ENCODE peak calls at places on chromosomes 7 and 10, in four cellular contexts. K is fibroblast of lung; S is CD8-positive, alpha-beta memory T cell; L is HCT116. H is an unnamed sample.

GRCh38 chr10:93495654-93496321 is 624 bp upstream of the CEP55 start:
- DNase-seq in S (peak; percentile 46), K (peak; percentile 48), L (no peak), H (peak; percentile 7)

GRCh38 chr10:110444009-110444347 is 53.7 kb upstream of the DUSP5 start:
- DNase-seq in S (no peak), L (no peak), K (no peak), H (no peak)

GRCh38 chr7:833601-834258 is 1.5 kb downstream of the SUN1 start:
- DNase-seq in L (no peak), K (no peak), S (no peak), H (no peak)

GRCh38 chr7:52944916-52945315 is 90.5 kb upstream of the POM121L12 start:
- DNase-seq in S (no peak), K (no peak), L (no peak), H (no peak)

GRCh38 chr7:12647364-12648219 is 39.8 kb upstream of the ARL4A start:
- DNase-seq in L (peak; percentile 80), S (no peak), K (peak; percentile 65), H (no peak)

GRCh38 chr7:71615017-71615416 is 483.1 kb downstream of the GALNT17 start:
- DNase-seq in L (no peak), S (no peak), K (no peak), H (no peak)

GRCh38 chr10:73218466-73219191 is 28.4 kb downstream of the DNAJC9 start:
- DNase-seq in L (peak; percentile 19), S (no peak), K (peak; percentile 27), H (no peak)

GRCh38 chr10:33216661-33217427 is 117.6 kb downstream of the NRP1 start:
- DNase-seq in K (no peak), S (no peak), L (no peak), H (no peak)

GRCh38 chr7:98078197-98078870 is 28.3 kb upstream of the LMTK2 start:
- DNase-seq in L (no peak), S (no peak), K (no peak), H (no peak)

GRCh38 chr7:141663081-141663510 is 38.9 kb downstream of the DENND11 start:
- DNase-seq in K (no peak), S (no peak), L (no peak), H (no peak)

GRCh38 chr7:13992621-13992982 is 3.1 kb upstream of the ETV1 start:
- DNase-seq in S (no peak), L (no peak), K (no peak), H (no peak)

GRCh38 chr10:13349776-13350274 is 1.7 kb upstream of the SEPHS1 start:
- DNase-seq in S (no peak), L (no peak), K (peak; percentile 48), H (no peak)

GRCh38 chr7:152107945-152108344 is 82.5 kb downstream of the GALNT11 start:
- DNase-seq in S (no peak), L (no peak), K (no peak), H (no peak)

GRCh38 chr10:70320751-70321150 is 36.9 kb upstream of the NPFFR1 start:
- DNase-seq in L (no peak), K (no peak), S (no peak), H (no peak)

GRCh38 chr7:82235710-82236109 is 207.9 kb downstream of the CACNA2D1 start:
- DNase-seq in S (no peak), K (no peak), L (no peak), H (no peak)

GRCh38 chr7:23247101-23247601 is 576 bp downstream of the GPNMB start:
- DNase-seq in S (no peak), L (no peak), K (no peak), H (no peak)

GRCh38 chr10:79298403-79299244 is 48.6 kb upstream of the PPIF start:
- DNase-seq in L (peak; percentile 53), K (peak; percentile 96), S (no peak), H (no peak)

GRCh38 chr7:101232141-101232821 is 5.3 kb downstream of the CLDN15 start:
- DNase-seq in S (no peak), L (no peak), K (no peak), H (no peak)

GRCh38 chr10:22346087-22346661 is 878 bp downstream of the SPAG6 start:
- DNase-seq in K (no peak), L (no peak), S (no peak), H (no peak)

GRCh38 chr10:78960316-78960800 is 108.4 kb upstream of the ZMIZ1 start:
- DNase-seq in S (no peak), L (no peak), K (peak; percentile 86), H (no peak)

GRCh38 chr7:107501593-107501992 is 31.7 kb downstream of the GPR22 start:
- DNase-seq in L (peak; percentile 26), S (no peak), K (peak; percentile 60), H (no peak)

GRCh38 chr7:130268463-130269317 is 2.0 kb downstream of the CPA2 start:
- DNase-seq in K (no peak), L (no peak), S (no peak), H (no peak)

GRCh38 chr7:30893357-30893756 is 18.3 kb upstream of the AQP1 start:
- DNase-seq in L (no peak), K (peak; percentile 78), S (no peak), H (no peak)

GRCh38 chr10:31315453-31315852 is 3.6 kb upstream of the ZEB1 start:
- DNase-seq in S (no peak), L (no peak), K (peak; percentile 61), H (no peak)

GRCh38 chr7:107972986-107973385 is 30.0 kb downstream of the LAMB1 start:
- DNase-seq in K (peak; percentile 51), L (no peak), S (no peak), H (no peak)

GRCh38 chr10:5449823-5450222 is 37.5 kb downstream of the NET1 start:
- DNase-seq in S (no peak), K (peak; percentile 70), L (no peak), H (no peak)

GRCh38 chr7:134546903-134547737 is 1.8 kb upstream of the AKR1B15 start:
- DNase-seq in S (peak; percentile 73), L (peak; percentile 56), K (peak; percentile 74), H (peak; percentile 46)

GRCh38 chr10:122357685-122358084 is 16.8 kb upstream of the PLEKHA1 start:
- DNase-seq in K (no peak), L (no peak), S (no peak), H (no peak)

GRCh38 chr7:69871213-69871885 is 273.1 kb downstream of the AUTS2 start:
- DNase-seq in L (no peak), K (peak; percentile 30), S (no peak), H (no peak)

GRCh38 chr7:110801502-110801901 is 289.4 kb upstream of the LRRN3 start:
- DNase-seq in S (no peak), K (no peak), L (no peak), H (no peak)

GRCh38 chr7:47386273-47386820 is 195.6 kb downstream of the TNS3 start:
- DNase-seq in L (no peak), S (no peak), K (no peak), H (no peak)

DNA sequence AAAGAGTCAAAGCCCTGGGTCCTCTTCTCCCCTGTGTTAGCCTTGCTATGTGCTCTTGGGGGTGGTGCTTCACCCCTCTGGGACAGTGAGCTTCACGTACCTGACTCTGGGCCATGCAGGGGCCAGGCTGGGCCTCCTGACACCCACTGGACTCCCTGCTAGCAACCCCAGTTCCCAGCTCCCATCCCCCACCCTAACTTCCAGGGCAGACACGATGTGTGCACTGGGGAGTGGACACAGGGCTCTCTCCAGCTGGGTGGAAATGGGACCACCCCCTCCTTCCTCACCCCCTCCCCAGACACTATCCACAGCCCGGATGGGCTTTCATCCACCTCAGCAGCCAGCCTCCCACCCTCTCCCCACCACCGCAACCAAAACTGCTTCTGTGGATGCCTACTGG is 113.0 kb upstream of the ZNF479 start:
- DNase-seq in L (no peak), S (no peak), K (no peak), H (no peak)
- H3K9me3 ChIP-seq in L (peaks cover under 1% of the 10 kb centered on the region), S (no peaks in the 10 kb centered on the region), K (no peaks in the 10 kb centered on the region), H (peaks cover 5% of the 10 kb centered on the region)

GRCh38 chr7:96244992-96245292 is 77.0 kb downstream of the SLC25A13 start:
- DNase-seq in K (no peak), S (no peak), L (no peak), H (no peak)
- H3K27ac ChIP-seq in K (no peak overlapping the region), S (no peak overlapping the region), L (no peak overlapping the region), H (no peak overlapping the region)

DNA sequence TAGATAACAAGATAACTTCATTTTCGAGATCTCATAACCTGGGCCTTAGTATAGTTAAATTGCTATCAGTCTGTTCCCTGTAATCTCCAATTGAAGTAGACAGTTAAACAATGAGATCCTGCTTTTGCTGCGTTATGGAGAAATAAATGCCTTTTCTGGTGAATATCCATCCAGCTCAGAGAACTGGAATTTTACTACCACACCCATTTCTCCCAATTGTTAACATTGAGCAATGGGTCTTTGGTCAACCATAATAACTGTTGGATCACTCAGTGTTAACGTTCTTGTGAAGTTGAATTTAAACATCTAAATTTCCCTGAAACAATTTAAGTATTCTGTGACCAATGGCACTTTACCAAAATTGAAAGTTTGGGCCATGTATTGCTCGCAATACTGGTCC is 3.0 kb downstream of the CALU start:
- DNase-seq in S (no peak), K (peak; percentile 91), L (no peak), H (no peak)
- H3K4me1 ChIP-seq in S (peaks cover 27% of the 10 kb centered on the region), K (peaks cover 17% of the 10 kb centered on the region), L (peaks cover 10% of the 10 kb centered on the region), H (peaks cover 14% of the 10 kb centered on the region)

GRCh38 chr10:11444531-11445228 is 166.8 kb downstream of the USP6NL start:
- DNase-seq in S (no peak), K (no peak), L (no peak), H (no peak)

GRCh38 chr10:11442001-11442773 is 169.3 kb downstream of the USP6NL start:
- DNase-seq in K (no peak), S (no peak), L (no peak), H (no peak)

GRCh38 chr10:11441151-11441535 is 170.3 kb downstream of the USP6NL start:
- DNase-seq in K (no peak), L (no peak), S (no peak), H (no peak)

GRCh38 chr10:11444148-11444516 is 167.3 kb downstream of the USP6NL start:
- DNase-seq in S (no peak), K (no peak), L (no peak), H (no peak)

GRCh38 chr10:11443468-11444147 is 167.8 kb downstream of the USP6NL start:
- DNase-seq in K (no peak), L (no peak), S (no peak), H (no peak)
- H3K9me3 ChIP-seq in K (no peaks in the 10 kb centered on the region), L (no peaks in the 10 kb centered on the region), S (no peaks in the 10 kb centered on the region), H (no peaks in the 10 kb centered on the region)

DNA sequence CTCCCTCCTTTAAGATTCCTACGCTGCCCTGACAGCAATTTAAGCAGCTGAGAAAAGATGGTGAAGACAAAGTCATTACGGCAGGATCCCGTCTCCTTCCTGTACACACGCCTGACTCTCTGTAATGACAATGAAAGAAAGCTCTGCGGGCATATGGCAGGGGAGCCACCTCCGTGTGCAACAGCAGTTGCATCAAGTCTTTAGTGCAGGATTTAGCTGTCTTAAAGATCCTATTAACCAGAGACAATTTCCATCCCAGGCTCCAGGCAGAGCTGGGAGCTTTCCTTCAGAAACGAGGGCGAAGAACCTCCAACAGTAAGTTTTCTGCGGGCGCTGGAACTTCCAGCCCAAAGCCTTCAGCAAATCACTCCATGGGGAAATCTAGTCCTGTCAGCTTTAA is 75.1 kb downstream of the CTBP2 start:
- DNase-seq in S (no peak), K (no peak), L (no peak), H (no peak)
- H3K27ac ChIP-seq in S (no peak overlapping the region), K (peak overlapping the region; percentile 94), L (peak overlapping the region; percentile 62), H (no peak overlapping the region)

DNA sequence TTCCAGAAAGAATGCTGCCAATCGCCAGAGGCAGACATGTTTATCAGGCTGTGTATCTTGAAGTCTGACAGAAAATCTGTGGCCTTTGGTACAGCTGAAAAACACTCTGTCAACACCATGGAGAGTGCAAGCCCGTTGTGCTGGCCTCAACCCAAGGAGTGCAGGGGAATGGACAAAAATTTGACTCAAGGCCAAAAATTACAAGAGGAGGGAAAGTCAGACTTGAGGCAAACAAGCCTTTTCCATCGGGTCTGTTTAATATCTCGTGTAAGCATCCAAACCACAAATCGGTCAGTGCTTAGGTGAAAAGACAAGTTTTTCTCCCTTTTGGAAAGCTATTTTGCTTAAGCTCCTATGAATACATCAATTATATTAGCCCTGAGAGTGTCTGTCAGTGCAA is 305.3 kb upstream of the NFE2L3 start:
- DNase-seq in L (no peak), K (peak; percentile 97), S (no peak), H (no peak)
- H3K4me1 ChIP-seq in L (no peaks in the 10 kb centered on the region), K (peaks cover 31% of the 10 kb centered on the region), S (peaks cover under 1% of the 10 kb centered on the region), H (no peaks in the 10 kb centered on the region)

H was measured in effector memory CD4-positive, alpha-beta T cell.